ENCODE peak calls at places on chromosome 11, in ten cellular contexts. N is KG1; L is RWPE1; B is iris pigment epithelial cell; A is NCI-H1092 treated with DMSO at 0.1 percent for 48 hours; W is progenitor cell of endocrine pancreas; G is H7; V is M059J; Y is stimulated activated CD8-positive, alpha-beta memory T cell treated with anti-CD3 and anti-CD28 coated beads, Interleukin-7, amount 100 ng/mL, for 1 hour; H is NCI-H2081. F is an unnamed sample.

GRCh38 chr11:35752115-35752514 is 89.5 kb downstream of the TRIM44 start:
- DNase-seq in V (peak; percentile 20), G (no peak), L (no peak), H (no peak), B (no peak), N (no peak), Y (no peak), A (no peak), W (no peak), F (peak; percentile 4)

GRCh38 chr11:44835979-44836378 is 109.2 kb downstream of the TSPAN18 start:
- DNase-seq in V (no peak), H (no peak), N (no peak), W (no peak), G (no peak), A (no peak), Y (no peak), L (no peak), B (no peak), F (no peak)

GRCh38 chr11:104916442-104916841 is 18.2 kb upstream of the CASP12 start:
- DNase-seq in Y (no peak), W (no peak), G (no peak), B (peak; percentile 65), A (no peak), N (no peak), V (peak; percentile 66), L (no peak), H (no peak), F (no peak)

GRCh38 chr11:14642873-14643696 is 519 bp upstream of the PDE3B start:
- DNase-seq in N (no peak), L (no peak), V (no peak), H (no peak), Y (no peak), B (no peak), W (no peak), G (no peak), A (no peak), F (no peak)

GRCh38 chr11:9563196-9563730 is 10.2 kb upstream of the WEE1 start:
- DNase-seq in V (no peak), N (no peak), L (no peak), A (no peak), B (no peak), Y (no peak), G (no peak), W (no peak), H (no peak), F (no peak)

GRCh38 chr11:123421589-123421988 is 8.5 kb upstream of the GRAMD1B start:
- DNase-seq in B (no peak), A (no peak), N (no peak), G (no peak), W (no peak), L (no peak), Y (no peak), V (no peak), H (no peak), F (no peak)

GRCh38 chr11:82972103-82972502 is 70.6 kb downstream of the DDIAS start:
- DNase-seq in L (no peak), W (no peak), V (no peak), H (no peak), N (no peak), G (no peak), Y (no peak), B (no peak), A (no peak), F (no peak)

GRCh38 chr11:1015826-1016565 is 20.5 kb downstream of the MUC6 start:
- DNase-seq in W (no peak), L (no peak), H (no peak), Y (no peak), A (no peak), G (no peak), N (no peak), B (no peak), V (no peak), F (no peak)

GRCh38 chr11:130834886-130835285 is 81.4 kb downstream of the SNX19 start:
- DNase-seq in N (no peak), W (no peak), B (no peak), L (no peak), Y (no peak), A (no peak), H (no peak), G (no peak), V (no peak), F (no peak)

GRCh38 chr11:103729653-103730052 is 306.8 kb upstream of the DDI1 start:
- DNase-seq in Y (no peak), V (no peak), L (no peak), B (no peak), W (no peak), N (no peak), H (no peak), A (no peak), G (no peak), F (no peak)

GRCh38 chr11:28657378-28658030 is 549.3 kb downstream of the METTL15 start:
- DNase-seq in H (no peak), W (no peak), V (peak; percentile 76), N (no peak), L (peak; percentile 8), G (no peak), B (peak; percentile 63), A (no peak), Y (no peak), F (peak; percentile 31)

GRCh38 chr11:112226062-112226921 is at the start of gene PTS:
- DNase-seq in L (peak; percentile 96), A (peak; percentile 90), B (peak; percentile 91), Y (peak; percentile 59), N (peak; percentile 95), H (peak; percentile 86), G (peak; percentile 95), V (peak; percentile 90), W (peak; percentile 49), F (peak; percentile 87)

GRCh38 chr11:111378773-111379499 is at the start of gene POU2AF1:
- DNase-seq in G (peak; percentile 47), L (peak; percentile 73), H (no peak), Y (peak; percentile 12), V (peak; percentile 55), A (no peak), W (no peak), N (no peak), B (peak; percentile 13), F (no peak)

GRCh38 chr11:57940044-57940781 is 83.5 kb upstream of the OR9Q1 start:
- DNase-seq in B (no peak), W (no peak), G (no peak), A (no peak), L (no peak), Y (no peak), H (no peak), N (no peak), V (no peak), F (peak; percentile 89)

GRCh38 chr11:125626381-125626950 is 1.5 kb downstream of the CHEK1 start:
- DNase-seq in B (no peak), L (no peak), H (peak; percentile 9), V (no peak), N (peak; percentile 52), Y (peak; percentile 5), W (no peak), A (peak; percentile 83), G (peak; percentile 13), F (no peak)

GRCh38 chr11:36399745-36400144 is 103.7 kb downstream of the PRR5L start:
- DNase-seq in A (no peak), H (no peak), L (no peak), B (no peak), V (no peak), N (no peak), G (no peak), W (no peak), Y (no peak), F (no peak)

GRCh38 chr11:34926101-34926830 is 9.8 kb downstream of the PDHX start:
- DNase-seq in W (no peak), L (peak; percentile 6), H (peak; percentile 57), Y (no peak), G (no peak), N (peak; percentile 20), A (peak; percentile 46), B (peak; percentile 67), V (peak; percentile 70), F (peak; percentile 56)

GRCh38 chr11:46252373-46252914 is 25.0 kb upstream of the CREB3L1 start:
- DNase-seq in W (no peak), V (no peak), N (no peak), H (no peak), Y (no peak), G (no peak), A (peak; percentile 68), L (no peak), B (peak; percentile 40), F (no peak)

GRCh38 chr11:12200359-12201015 is 90.1 kb downstream of the MICAL2 start:
- DNase-seq in W (no peak), A (no peak), G (no peak), Y (no peak), L (peak; percentile 30), N (no peak), V (peak; percentile 97), B (peak; percentile 81), H (no peak), F (peak; percentile 72)

GRCh38 chr11:197741-198235 is 4.9 kb downstream of the SCGB1C1 start:
- DNase-seq in V (no peak), B (no peak), A (no peak), Y (no peak), H (no peak), W (no peak), N (no peak), L (no peak), G (no peak), F (no peak)

GRCh38 chr11:116217006-116217405 is 555.8 kb downstream of the BUD13 start:
- DNase-seq in N (peak; percentile 2), L (no peak), Y (no peak), W (no peak), V (peak; percentile 48), B (peak; percentile 44), H (peak; percentile 56), A (peak; percentile 74), G (peak; percentile 54), F (peak; percentile 15)

GRCh38 chr11:130001491-130002351 is 914 bp downstream of the PRDM10 start:
- DNase-seq in G (no peak), L (peak; percentile 24), Y (peak; percentile 1), W (no peak), N (peak; percentile 39), H (peak; percentile 51), B (peak; percentile 36), V (peak; percentile 37), A (peak; percentile 38), F (peak; percentile 43)

GRCh38 chr11:111795333-111795985 is 29.3 kb upstream of the PPP2R1B start:
- DNase-seq in G (no peak), B (peak; percentile 84), V (no peak), Y (no peak), H (no peak), W (no peak), N (no peak), A (no peak), L (no peak), F (peak; percentile 19)

GRCh38 chr11:74739546-74740270 is 8.5 kb upstream of the CHRDL2 start:
- DNase-seq in Y (no peak), N (peak; percentile 41), H (no peak), L (peak; percentile 79), B (peak; percentile 68), A (no peak), W (peak; percentile 28), G (peak; percentile 87), V (peak; percentile 66), F (peak; percentile 76)

GRCh38 chr11:1763796-1764661 is at the start of gene CTSD:
- DNase-seq in W (peak; percentile 84), N (peak; percentile 56), A (peak; percentile 72), V (peak; percentile 77), G (peak; percentile 100), Y (peak; percentile 73), B (peak; percentile 73), L (peak; percentile 94), H (peak; percentile 77), F (peak; percentile 79)

GRCh38 chr11:117930668-117931330 is 1.6 kb upstream of the TMPRSS13 start:
- DNase-seq in V (no peak), L (no peak), A (no peak), H (no peak), G (no peak), W (no peak), Y (no peak), B (no peak), N (peak; percentile 54), F (no peak)

GRCh38 chr11:64126796-64127195 is 39.1 kb downstream of the MACROD1 start:
- DNase-seq in G (no peak), N (no peak), V (no peak), H (no peak), Y (no peak), L (no peak), A (no peak), W (no peak), B (no peak), F (no peak)

GRCh38 chr11:44852159-44852707 is 98.5 kb downstream of the TP53I11 start:
- DNase-seq in A (no peak), G (no peak), N (no peak), H (no peak), B (peak; percentile 28), V (peak; percentile 37), L (no peak), Y (no peak), W (no peak), F (peak; percentile 6)